ENCODE peak calls at places on chromosome 14, in four cellular contexts. R is iPS DF 6.9, T is adipocyte, P is upper lobe of right lung. G is an unnamed sample. For H3K36me3, the result is how much of the 10 kb centered on the place peaks cover.

GRCh38 chr14:104650057-104650980 is 39.1 kb upstream of the INF2 start:
- DNase-seq in R (peak), P (peak), T (peak), G (no peak)

GRCh38 chr14:101947577-101947903 is 16.8 kb upstream of the DYNC1H1 start:
- DNase-seq in P (peak), R (no peak), T (no peak), G (no peak)

GRCh38 chr14:31154956-31155355 is 52.6 kb downstream of the HECTD1 start:
- DNase-seq in R (no peak), P (no peak), T (peak), G (no peak)

GRCh38 chr14:93946104-93946503 is 19.0 kb downstream of the FAM181A start:
- DNase-seq in P (no peak), R (no peak), T (no peak), G (no peak)

GRCh38 chr14:101595349-101595748 is 34.1 kb downstream of the DIO3 start:
- DNase-seq in P (no peak), R (no peak), T (no peak), G (peak)

GRCh38 chr14:90795744-90796143 is 20.5 kb downstream of the TTC7B start:
- DNase-seq in P (no peak), T (peak), R (no peak), G (no peak)

GRCh38 chr14:75752907-75753594 is 92.0 kb downstream of the TTLL5 start:
- DNase-seq in T (peak), P (no peak), R (no peak), G (no peak)

GRCh38 chr14:24996930-24997329 is 53.0 kb downstream of the STXBP6 start:
- DNase-seq in P (no peak), T (no peak), R (no peak), G (no peak)

GRCh38 chr14:104677506-104678332 is 11.7 kb upstream of the INF2 start:
- DNase-seq in T (peak), P (peak), R (no peak), G (peak)

GRCh38 chr14:77154421-77154820 is 12.8 kb upstream of the ZDHHC22 start:
- DNase-seq in R (no peak), T (no peak), P (no peak), G (no peak)

GRCh38 chr14:77153802-77154201 is 12.2 kb upstream of the ZDHHC22 start:
- DNase-seq in R (no peak), T (no peak), P (no peak), G (no peak)

GRCh38 chr14:77151245-77151644 is 9.7 kb upstream of the ZDHHC22 start:
- DNase-seq in R (no peak), P (no peak), T (peak), G (no peak)

GRCh38 chr14:77155083-77155482 is 13.5 kb upstream of the ZDHHC22 start:
- DNase-seq in R (no peak), T (no peak), P (no peak), G (no peak)

DNA sequence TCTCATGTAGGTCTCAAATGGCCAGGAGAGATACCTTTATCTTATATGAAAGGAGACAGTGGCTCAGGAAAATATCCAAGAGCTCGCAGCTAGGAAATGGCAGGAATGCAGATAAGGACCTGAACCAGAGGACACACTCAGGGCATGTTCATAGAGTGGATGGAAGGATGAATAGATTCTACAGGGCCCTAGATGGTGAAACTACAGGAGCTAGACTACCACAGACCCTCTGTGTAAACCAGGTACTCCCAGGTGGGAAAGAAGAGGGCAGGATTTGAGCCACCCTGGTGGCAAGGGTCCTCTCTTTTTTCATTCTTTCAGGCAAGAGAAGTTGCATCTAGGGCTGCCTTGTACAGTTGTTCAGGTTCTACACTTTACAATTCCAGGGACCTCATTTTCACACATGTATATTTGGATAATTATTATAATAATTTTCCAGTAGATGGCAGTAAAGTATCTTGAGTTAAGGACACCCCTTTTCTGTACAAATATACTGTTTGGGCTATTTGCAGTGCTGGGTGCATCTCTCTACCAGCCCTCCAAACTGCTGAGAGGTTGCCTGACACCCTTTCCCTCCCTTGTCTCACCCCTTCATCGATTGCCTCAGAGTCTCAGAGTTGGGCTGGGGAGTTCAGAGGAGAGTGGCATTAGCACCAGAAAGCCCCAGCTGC is 10.5 kb upstream of the ZDHHC22 start:
- DNase-seq in T (peak), R (no peak), P (no peak), G (no peak)
- H3K36me3 ChIP-seq in T (under half), R (under half), P (under half), G (under half)

DNA sequence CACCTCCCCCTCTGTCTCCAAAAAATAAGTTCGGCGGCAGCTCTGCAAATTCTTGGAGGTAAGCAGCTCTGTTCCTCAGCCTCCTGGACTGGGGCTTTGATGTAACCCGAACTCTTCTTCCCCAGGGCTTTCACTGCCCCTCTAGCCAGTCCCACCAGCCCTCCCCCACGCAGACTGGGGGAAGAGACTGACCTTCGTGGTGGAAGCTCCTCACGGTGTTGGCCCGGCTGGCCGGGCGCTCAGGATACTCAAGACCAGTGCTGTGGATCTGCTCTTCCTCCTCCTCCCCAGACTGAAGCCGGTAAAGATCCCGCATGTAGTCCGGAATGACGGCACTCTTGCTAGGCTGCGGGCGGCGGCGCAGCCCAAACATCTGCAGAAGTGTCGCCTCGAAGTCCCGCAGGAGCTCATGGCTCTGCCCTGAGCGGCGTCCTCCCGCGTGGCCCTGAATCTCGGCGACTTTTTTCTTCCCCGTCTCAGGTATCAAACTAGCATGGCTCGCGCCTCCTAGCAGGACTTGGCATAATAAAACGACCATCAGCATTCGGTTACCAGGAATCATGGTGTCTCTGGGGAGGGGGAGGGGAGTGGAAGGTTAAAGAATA is 4.9 kb downstream of the BMP4 start:
- DNase-seq in T (peak), R (no peak), P (no peak), G (no peak)
- H3K36me3 ChIP-seq in T (under half), R (under half), P (under half), G (under half)

GRCh38 chr14:81208489-81208888 is 12.3 kb downstream of the GTF2A1 start:
- DNase-seq in T (no peak), P (peak), R (no peak), G (no peak)
- H3K36me3 ChIP-seq in T (half or more), P (under half), R (under half), G (under half)

GRCh38 chr14:99508896-99509629 is 27.9 kb downstream of the CCNK start:
- DNase-seq in R (no peak), T (no peak), P (no peak), G (no peak)

GRCh38 chr14:99505089-99505488 is 23.9 kb downstream of the CCNK start:
- DNase-seq in R (no peak), P (no peak), T (no peak), G (no peak)

GRCh38 chr14:99503848-99504453 is 22.7 kb downstream of the CCNK start:
- DNase-seq in T (no peak), P (peak), R (no peak), G (no peak)

GRCh38 chr14:99507860-99508640 is 26.8 kb downstream of the CCNK start:
- DNase-seq in R (no peak), T (no peak), P (no peak), G (no peak)

DNA sequence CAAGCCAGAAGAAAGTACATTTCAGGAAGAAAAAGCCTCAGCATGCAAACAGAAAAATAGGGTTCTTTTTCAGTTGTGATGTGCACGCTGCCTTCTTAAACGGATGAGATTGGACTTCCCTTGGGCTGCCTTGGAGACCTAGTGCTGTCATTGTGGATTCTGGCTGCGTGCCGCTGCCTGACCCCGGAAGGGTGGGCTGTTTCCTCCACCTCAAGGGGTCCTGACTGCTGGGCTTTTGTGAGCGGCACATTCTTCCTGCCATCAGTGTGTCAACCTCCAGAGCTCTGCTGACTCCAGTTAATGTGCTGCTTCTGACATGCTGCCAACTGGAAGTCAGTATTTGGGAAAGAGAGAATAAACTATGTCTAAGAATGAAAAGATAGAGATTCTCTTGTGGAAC is 25.1 kb downstream of the CCNK start:
- DNase-seq in T (no peak), R (no peak), P (no peak), G (no peak)
- H3K36me3 ChIP-seq in T (half or more), R (under half), P (half or more), G (half or more)

DNA sequence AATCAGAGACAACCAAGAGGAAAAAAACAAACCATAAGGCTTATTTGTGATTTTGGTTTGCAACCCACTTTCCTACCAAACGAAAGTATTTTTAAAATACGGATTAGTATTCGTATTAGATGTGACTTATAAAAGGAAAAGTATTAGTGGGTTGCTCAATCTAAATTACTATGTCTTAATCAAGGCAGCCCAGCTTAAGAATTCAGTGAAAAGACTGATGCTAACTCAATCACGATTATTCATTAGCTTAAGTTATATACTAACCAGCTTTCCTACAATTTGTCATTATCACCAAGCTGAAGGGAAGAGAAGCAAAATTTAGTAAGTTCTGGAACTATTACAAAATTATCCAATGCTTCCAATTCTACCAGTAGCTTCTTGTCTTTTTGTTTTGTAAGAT is 62.7 kb downstream of the FERMT2 start:
- DNase-seq in T (no peak), R (no peak), P (no peak), G (no peak)
- H3K36me3 ChIP-seq in T (half or more), R (under half), P (under half), G (half or more)

DNA sequence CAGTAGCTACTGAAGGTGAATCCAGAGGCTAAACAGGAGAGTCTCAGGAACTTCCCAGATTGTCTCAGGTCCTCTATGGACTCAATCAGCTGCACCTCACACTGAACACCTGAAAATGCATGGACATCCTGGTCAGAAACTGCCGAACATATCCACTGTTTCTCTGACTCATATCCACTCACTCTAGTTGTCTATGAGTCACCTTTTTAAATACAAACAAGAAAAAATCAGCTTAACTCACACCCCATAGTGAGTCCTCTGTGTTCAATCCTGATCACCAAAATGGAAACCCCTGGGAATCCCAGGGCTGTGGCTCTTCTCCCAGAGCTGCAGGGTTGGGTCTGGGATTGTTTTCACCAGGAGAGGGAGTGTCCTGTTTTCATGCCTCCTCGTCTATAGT is 556.7 kb downstream of the TMEM121 start:
- DNase-seq in R (no peak), T (no peak), P (no peak), G (no peak)
- H3K36me3 ChIP-seq in R (under half), T (under half), P (under half), G (under half)

GRCh38 chr14:102999227-102999895 is 58.0 kb downstream of the CDC42BPB start:
- DNase-seq in R (no peak), T (no peak), P (no peak), G (no peak)
- H3K36me3 ChIP-seq in R (under half), T (half or more), P (half or more), G (half or more)

GRCh38 chr14:60922050-60922449 is 58.8 kb downstream of the TRMT5 start:
- DNase-seq in R (no peak), T (no peak), P (no peak), G (no peak)
- H3K36me3 ChIP-seq in R (under half), T (under half), P (under half), G (under half)

GRCh38 chr14:67319142-67319541 is 40.5 kb downstream of the ATP6V1D start:
- DNase-seq in T (no peak), P (no peak), R (no peak), G (no peak)

GRCh38 chr14:67313153-67313552 is 46.5 kb downstream of the ATP6V1D start:
- DNase-seq in T (no peak), R (no peak), P (no peak), G (no peak)

GRCh38 chr14:67311868-67312267 is 47.7 kb downstream of the ATP6V1D start:
- DNase-seq in T (no peak), P (no peak), R (no peak), G (no peak)

GRCh38 chr14:67317822-67318221 is 41.8 kb downstream of the ATP6V1D start:
- DNase-seq in P (no peak), R (no peak), T (no peak), G (no peak)
- H3K36me3 ChIP-seq in P (half or more), R (under half), T (half or more), G (half or more)

G was measured in esophagus muscularis mucosa.